ENCODE peak calls at places on chromosomes 12 and 14, in eight cellular contexts. L is fibroblast of lung; X is ascending aorta; F is breast epithelium; V is Peyer's patch; J is CD8-positive, alpha-beta T cell; I is upper lobe of right lung; M is pancreas. B is an unnamed sample.

GRCh38 chr12:1930816-1931597 is 12.6 kb upstream of the CACNA2D4 start:
- DNase-seq in L (no peak), X (no peak), F (no peak), V (no peak), J (no peak), I (peak; percentile 59), M (no peak), B (no peak)

GRCh38 chr12:627863-628805 is 35.1 kb downstream of the NINJ2 start:
- DNase-seq in L (no peak), X (no peak), F (no peak), V (no peak), J (no peak), I (no peak), M (no peak), B (no peak)

GRCh38 chr12:81797100-81797499 is 38.0 kb upstream of the PPFIA2 start:
- DNase-seq in L (no peak), X (no peak), F (no peak), V (no peak), J (no peak), I (no peak), M (no peak), B (peak; percentile 29)

GRCh38 chr12:10331642-10332239 is 24.1 kb downstream of the KLRD1 start:
- DNase-seq in L (peak; percentile 44), X (no peak), F (no peak), V (no peak), J (peak; percentile 8), I (no peak), M (no peak), B (peak; percentile 78)

GRCh38 chr12:4855121-4855924 is 54.4 kb upstream of the KCNA1 start:
- DNase-seq in L (peak; percentile 61), X (no peak), F (peak; percentile 48), V (peak; percentile 52), J (peak; percentile 49), I (no peak), M (no peak), B (peak; percentile 85)

GRCh38 chr14:47102472-47102871 is 450.9 kb upstream of the RPL10L start:
- DNase-seq in L (no peak), X (no peak), F (no peak), V (no peak), J (no peak), I (no peak), M (no peak), B (no peak)

GRCh38 chr14:103184046-103184445 is 60.8 kb downstream of the TNFAIP2 start:
- DNase-seq in L (no peak), X (no peak), F (no peak), V (no peak), J (no peak), I (peak; percentile 41), M (no peak), B (no peak)

GRCh38 chr12:89707623-89707991 is 1.0 kb downstream of the ATP2B1 start:
- DNase-seq in L (no peak), X (no peak), F (no peak), V (peak; percentile 32), J (peak; percentile 18), I (peak; percentile 65), M (peak; percentile 70), B (peak; percentile 42)

GRCh38 chr12:59408431-59408830 is 187.4 kb upstream of the SLC16A7 start:
- DNase-seq in L (peak; percentile 25), X (no peak), F (no peak), V (no peak), J (no peak), I (no peak), M (no peak), B (no peak)

GRCh38 chr12:3280967-3281366 is 203.8 kb downstream of the TSPAN9 start:
- DNase-seq in L (no peak), X (no peak), F (no peak), V (no peak), J (no peak), I (no peak), M (peak; percentile 59), B (no peak)

GRCh38 chr12:100820314-100820713 is 25.7 kb downstream of the ANO4 start:
- DNase-seq in L (peak; percentile 50), X (no peak), F (no peak), V (no peak), J (no peak), I (no peak), M (no peak), B (no peak)

GRCh38 chr14:91732859-91733477 is 1.1 kb upstream of the CATSPERB start:
- DNase-seq in L (no peak), X (no peak), F (no peak), V (no peak), J (no peak), I (no peak), M (no peak), B (no peak)

GRCh38 chr12:116559330-116560080 is at the start of gene MAP1LC3B2:
- DNase-seq in L (peak; percentile 78), X (no peak), F (peak; percentile 79), V (peak; percentile 91), J (peak; percentile 69), I (peak; percentile 81), M (peak; percentile 55), B (peak; percentile 97)

GRCh38 chr14:83467811-83468210 is 1934.2 kb upstream of the SEL1L start:
- DNase-seq in L (peak; percentile 8), X (no peak), F (no peak), V (no peak), J (no peak), I (no peak), M (no peak), B (no peak)

GRCh38 chr12:101877816-101878811 is 734 bp downstream of the DRAM1 start:
- DNase-seq in L (peak; percentile 36), X (no peak), F (no peak), V (peak; percentile 37), J (no peak), I (no peak), M (peak; percentile 75), B (no peak)

GRCh38 chr12:119911147-119911546 is 34.0 kb upstream of the CIT start:
- DNase-seq in L (peak; percentile 84), X (no peak), F (no peak), V (no peak), J (no peak), I (no peak), M (no peak), B (no peak)

GRCh38 chr14:105337966-105338365 is 23.4 kb downstream of the PACS2 start:
- DNase-seq in L (no peak), X (no peak), F (no peak), V (no peak), J (no peak), I (no peak), M (no peak), B (no peak)

GRCh38 chr12:66459944-66460482 is 157.7 kb downstream of the HELB start:
- DNase-seq in L (no peak), X (no peak), F (no peak), V (no peak), J (no peak), I (no peak), M (no peak), B (no peak)

GRCh38 chr12:52414936-52415335 is 8.8 kb upstream of the KRT82 start:
- DNase-seq in L (no peak), X (no peak), F (no peak), V (no peak), J (no peak), I (no peak), M (no peak), B (no peak)

GRCh38 chr12:5548152-5548933 is 116.4 kb downstream of the NTF3 start:
- DNase-seq in L (no peak), X (no peak), F (no peak), V (no peak), J (no peak), I (no peak), M (no peak), B (no peak)

GRCh38 chr14:35855886-35856481 is 29.8 kb downstream of the BRMS1L start:
- DNase-seq in L (peak; percentile 53), X (no peak), F (no peak), V (no peak), J (no peak), I (no peak), M (no peak), B (peak; percentile 93)

GRCh38 chr14:74425525-74426201 is 347 bp downstream of the SYNDIG1L start:
- DNase-seq in L (peak; percentile 17), X (no peak), F (no peak), V (no peak), J (peak; percentile 63), I (no peak), M (no peak), B (no peak)

GRCh38 chr14:75610839-75611238 is 32.4 kb downstream of the FLVCR2 start:
- DNase-seq in L (no peak), X (no peak), F (no peak), V (no peak), J (no peak), I (no peak), M (no peak), B (no peak)

DNA sequence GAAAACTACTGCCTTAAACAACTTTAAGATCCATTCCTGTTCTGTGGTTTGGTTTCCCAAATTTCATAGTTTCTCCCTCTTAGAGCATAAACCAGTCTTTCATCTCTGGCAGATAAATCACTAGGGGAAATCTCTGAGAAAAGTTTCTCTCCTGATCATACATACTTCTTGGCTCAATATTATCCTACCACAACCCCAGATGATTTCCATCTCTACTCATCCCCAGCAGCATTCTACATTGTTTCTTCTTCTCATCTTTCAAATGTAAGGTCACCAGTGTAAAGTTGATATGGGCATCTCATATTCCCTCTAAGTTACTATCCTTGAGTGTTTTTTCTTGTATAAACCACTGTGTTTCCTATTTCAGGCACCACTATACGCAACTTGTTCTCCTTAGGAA is 45.9 kb upstream of the PLEKHG7 start:
- DNase-seq in L (no peak), X (no peak), F (no peak), V (no peak), J (no peak), I (no peak), M (no peak), B (no peak)
- H3K4me1 ChIP-seq in L (no peaks in the 10 kb centered on the region), X (no peaks in the 10 kb centered on the region), F (no peaks in the 10 kb centered on the region), V (no peaks in the 10 kb centered on the region), J (no peaks in the 10 kb centered on the region), I (no peaks in the 10 kb centered on the region), M (no peaks in the 10 kb centered on the region), B (no peaks in the 10 kb centered on the region)

DNA sequence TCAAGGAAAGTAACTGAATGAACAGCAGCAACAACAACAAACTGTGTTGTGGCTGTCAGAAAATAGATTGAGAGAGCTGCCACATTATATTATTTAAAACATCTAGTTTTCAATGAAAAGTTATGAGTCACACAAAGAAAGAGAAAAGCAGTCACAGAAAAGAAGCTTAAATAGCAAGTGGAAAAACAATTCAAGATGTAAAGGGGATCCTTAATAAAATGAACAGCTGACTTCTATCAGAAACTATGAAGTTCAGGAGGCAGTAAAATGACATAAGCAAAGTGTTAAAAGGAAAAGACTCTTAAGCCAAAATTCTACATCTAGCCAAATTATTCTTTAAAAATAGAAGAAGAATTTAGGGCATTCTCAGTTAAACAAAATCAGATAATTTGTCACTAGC is 5.6 kb downstream of the CLEC14A start:
- DNase-seq in L (no peak), X (no peak), F (no peak), V (no peak), J (no peak), I (no peak), M (no peak), B (no peak)
- H3K4me3 ChIP-seq in L (no peak overlapping the region), X (no peak overlapping the region), F (no peak overlapping the region), V (no peak overlapping the region), J (no peak overlapping the region), I (peak overlapping the region; percentile 51), M (peak overlapping the region; percentile 2), B (no peak overlapping the region)

GRCh38 chr12:42483534-42483857 is 106.0 kb downstream of the PRICKLE1 start:
- DNase-seq in L (peak; percentile 48), X (no peak), F (no peak), V (peak; percentile 41), J (peak; percentile 9), I (no peak), M (peak; percentile 78), B (no peak)
- H3K27ac ChIP-seq in L (peak overlapping the region; percentile 81), X (peak overlapping the region; percentile 64), F (peak overlapping the region; percentile 67), V (peak overlapping the region; percentile 91), J (no peak overlapping the region), I (peak overlapping the region; percentile 88), M (peak overlapping the region; percentile 62), B (no peak overlapping the region)

GRCh38 chr12:13112968-13113367 is 9.5 kb upstream of the GSG1 start:
- DNase-seq in L (no peak), X (no peak), F (no peak), V (no peak), J (no peak), I (no peak), M (no peak), B (no peak)
- H3K4me1 ChIP-seq in L (no peaks in the 10 kb centered on the region), X (peaks cover 6% of the 10 kb centered on the region), F (no peaks in the 10 kb centered on the region), V (no peaks in the 10 kb centered on the region), J (no peaks in the 10 kb centered on the region), I (no peaks in the 10 kb centered on the region), M (no peaks in the 10 kb centered on the region), B (no peaks in the 10 kb centered on the region)